ENCODE peak calls at places on chromosomes 16 and 17, in nine cellular contexts. I is substantia nigra; Z is body of pancreas; D is heart left ventricle; K is A549; U is dorsolateral prefrontal cortex; V is CD8-positive, alpha-beta memory T cell; S is breast epithelium; G is effector memory CD4-positive, alpha-beta T cell. J is an unnamed sample.

GRCh38 chr16:12898556-12898955 is 2.8 kb upstream of the SHISA9 start:
- DNase-seq in I (no peak), Z (no peak), D (no peak), K (no peak), U (no peak), V (no peak), S (no peak), G (no peak), J (no peak)

GRCh38 chr16:10577305-10578202 is 2.8 kb downstream of the EMP2 start:
- DNase-seq in I (no peak), Z (no peak), D (peak), K (no peak), U (no peak), V (no peak), S (no peak), G (no peak), J (no peak)

GRCh38 chr16:49793244-49793643 is 62.7 kb downstream of the ZNF423 start:
- DNase-seq in I (no peak), Z (no peak), D (no peak), K (no peak), U (no peak), V (no peak), S (no peak), G (no peak), J (no peak)

GRCh38 chr16:49158029-49158642 is 123.5 kb downstream of the CBLN1 start:
- DNase-seq in I (no peak), Z (no peak), D (peak), K (peak), U (no peak), V (no peak), S (no peak), G (no peak), J (no peak)

GRCh38 chr17:48127371-48128051 is 19.9 kb downstream of the SNX11 start:
- DNase-seq in I (peak), Z (no peak), D (no peak), K (peak), U (no peak), V (no peak), S (peak), G (no peak), J (no peak)

GRCh38 chr17:48486557-48486956 is 44.3 kb downstream of the HOXB1 start:
- DNase-seq in I (no peak), Z (no peak), D (no peak), K (peak), U (no peak), V (no peak), S (no peak), G (no peak), J (no peak)

GRCh38 chr17:73474370-73474988 is 162.7 kb upstream of the CDC42EP4 start:
- DNase-seq in I (no peak), Z (peak), D (peak), K (peak), U (no peak), V (no peak), S (no peak), G (no peak), J (peak)

GRCh38 chr16:81703177-81704155 is 75.6 kb upstream of the PLCG2 start:
- DNase-seq in I (no peak), Z (no peak), D (no peak), K (peak), U (peak), V (no peak), S (no peak), G (no peak), J (no peak)

GRCh38 chr17:75105269-75106080 is 4.3 kb upstream of the ARMC7 start:
- DNase-seq in I (no peak), Z (peak), D (no peak), K (peak), U (no peak), V (no peak), S (no peak), G (no peak), J (peak)

GRCh38 chr17:82240506-82241182 is 11.8 kb downstream of the SLC16A3 start:
- DNase-seq in I (no peak), Z (no peak), D (no peak), K (no peak), U (no peak), V (no peak), S (no peak), G (no peak), J (no peak)

GRCh38 chr16:69444873-69445517 is 20.6 kb downstream of the CYB5B start:
- DNase-seq in I (no peak), Z (no peak), D (no peak), K (no peak), U (no peak), V (no peak), S (no peak), G (no peak), J (no peak)

GRCh38 chr17:44210342-44211192 is 8.9 kb downstream of the UBTF start:
- DNase-seq in I (peak), Z (peak), D (peak), K (peak), U (peak), V (peak), S (peak), G (peak), J (peak)

GRCh38 chr17:65457635-65458257 is 103.7 kb downstream of the AXIN2 start:
- DNase-seq in I (no peak), Z (no peak), D (no peak), K (no peak), U (no peak), V (no peak), S (no peak), G (no peak), J (no peak)

GRCh38 chr16:49557070-49557446 is 183.5 kb downstream of the C16orf78 start:
- DNase-seq in I (no peak), Z (no peak), D (no peak), K (no peak), U (no peak), V (no peak), S (no peak), G (no peak), J (no peak)

GRCh38 chr17:67241719-67242341 is 3.2 kb downstream of the HELZ start:
- DNase-seq in I (no peak), Z (no peak), D (no peak), K (no peak), U (no peak), V (no peak), S (no peak), G (no peak), J (no peak)

GRCh38 chr16:14510939-14511797 is 118.9 kb downstream of the PARN start:
- DNase-seq in I (no peak), Z (no peak), D (no peak), K (peak), U (no peak), V (no peak), S (no peak), G (no peak), J (no peak)

GRCh38 chr17:13562271-13562800 is 39.4 kb downstream of the HS3ST3A1 start:
- DNase-seq in I (no peak), Z (no peak), D (no peak), K (peak), U (no peak), V (no peak), S (no peak), G (no peak), J (peak)

GRCh38 chr17:4898351-4898750 is 985 bp upstream of the C17orf107 start:
- DNase-seq in I (no peak), Z (peak), D (no peak), K (no peak), U (no peak), V (no peak), S (no peak), G (no peak), J (no peak)

GRCh38 chr17:74748279-74748528 is 224 bp upstream of the NHERF1 start:
- DNase-seq in I (no peak), Z (no peak), D (no peak), K (no peak), U (no peak), V (no peak), S (no peak), G (no peak), J (no peak)

GRCh38 chr16:854808-855410 is 54.4 kb upstream of the GNG13 start:
- DNase-seq in I (no peak), Z (no peak), D (no peak), K (no peak), U (no peak), V (no peak), S (no peak), G (no peak), J (no peak)

GRCh38 chr17:64081802-64082799 is 47.8 kb downstream of the ERN1 start:
- DNase-seq in I (no peak), Z (no peak), D (no peak), K (peak), U (no peak), V (peak), S (no peak), G (peak), J (no peak)

GRCh38 chr17:65754641-65755040 is 193.2 kb upstream of the AXIN2 start:
- DNase-seq in I (no peak), Z (no peak), D (no peak), K (no peak), U (no peak), V (no peak), S (no peak), G (no peak), J (no peak)

GRCh38 chr17:57387575-57387974 is 131.3 kb downstream of the MSI2 start:
- DNase-seq in I (no peak), Z (no peak), D (no peak), K (no peak), U (no peak), V (no peak), S (no peak), G (no peak), J (no peak)

GRCh38 chr17:21362331-21362931 is 13.7 kb upstream of the KCNJ12 start:
- DNase-seq in I (no peak), Z (no peak), D (no peak), K (no peak), U (no peak), V (no peak), S (no peak), G (no peak), J (no peak)

GRCh38 chr17:40340880-40341807 is 23.4 kb downstream of the GJD3 start:
- DNase-seq in I (no peak), Z (peak), D (peak), K (peak), U (peak), V (peak), S (peak), G (peak), J (peak)

GRCh38 chr17:41695954-41696720 is 7.5 kb downstream of the EIF1 start:
- DNase-seq in I (peak), Z (peak), D (peak), K (peak), U (no peak), V (peak), S (no peak), G (peak), J (peak)

GRCh38 chr17:37787055-37787720 is 42.3 kb upstream of the HNF1B start:
- DNase-seq in I (no peak), Z (peak), D (peak), K (peak), U (no peak), V (no peak), S (no peak), G (no peak), J (no peak)

GRCh38 chr17:68491381-68491849 is 20.8 kb upstream of the PRKAR1A start:
- DNase-seq in I (no peak), Z (peak), D (peak), K (no peak), U (no peak), V (no peak), S (no peak), G (no peak), J (peak)

GRCh38 chr17:72222971-72223370 is 102.2 kb downstream of the SOX9 start:
- DNase-seq in I (no peak), Z (no peak), D (no peak), K (no peak), U (no peak), V (no peak), S (no peak), G (no peak), J (no peak)

GRCh38 chr17:50514936-50515702 is 6.9 kb downstream of the MYCBPAP start:
- DNase-seq in I (no peak), Z (peak), D (no peak), K (no peak), U (no peak), V (no peak), S (peak), G (no peak), J (no peak)

GRCh38 chr17:72764632-72765041 is 327.9 kb downstream of the SLC39A11 start:
- DNase-seq in I (no peak), Z (no peak), D (no peak), K (no peak), U (no peak), V (no peak), S (no peak), G (no peak), J (no peak)

GRCh38 chr17:46190763-46191162 is 2.5 kb downstream of the KANSL1 start:
- DNase-seq in I (no peak), Z (no peak), D (no peak), K (no peak), U (no peak), V (no peak), S (no peak), G (no peak), J (no peak)

DNA sequence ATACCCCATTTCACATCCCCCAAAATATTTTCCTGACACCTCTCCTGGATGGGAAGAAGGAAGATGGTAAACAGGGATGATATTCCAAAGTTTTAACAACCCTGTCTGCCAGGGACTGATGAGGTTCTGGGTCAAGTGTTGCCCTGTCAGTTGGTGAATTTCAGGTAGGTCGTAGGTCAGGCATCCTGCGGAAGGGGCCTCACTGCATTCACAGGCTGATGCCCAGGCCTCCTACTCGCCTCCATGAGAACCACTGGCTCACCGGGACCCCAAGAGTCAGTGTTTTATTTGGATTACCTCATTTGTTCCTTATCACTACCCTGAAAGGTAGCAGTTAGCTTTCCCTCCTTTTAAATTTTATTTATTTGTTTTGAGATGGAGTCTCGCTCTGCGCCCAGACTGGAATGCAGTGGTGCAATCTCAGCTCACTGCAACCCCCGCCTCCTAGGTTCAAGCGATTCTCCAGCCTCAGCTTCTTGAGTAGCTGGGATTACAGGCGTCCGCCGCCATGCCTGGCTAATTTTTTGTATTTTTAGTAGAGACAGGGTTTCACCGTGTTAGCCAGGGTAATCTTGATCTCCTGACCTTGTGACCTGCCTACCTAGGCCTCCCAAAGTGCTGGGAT is 10.5 kb downstream of the ZBTB4 start:
- DNase-seq in I (no peak), Z (no peak), D (no peak), K (no peak), U (no peak), V (no peak), S (no peak), G (no peak), J (no peak)
- H3K27ac ChIP-seq in I (no peak), Z (no peak), D (peak), K (no peak), U (no peak), V (no peak), S (peak), G (no peak), J (no peak)

GRCh38 chr17:78780335-78780734 is 1.7 kb downstream of the CYTH1 start:
- DNase-seq in I (no peak), Z (no peak), D (no peak), K (no peak), U (no peak), V (no peak), S (no peak), G (no peak), J (no peak)
- H3K27ac ChIP-seq in I (peak), Z (peak), D (peak), K (peak), U (peak), V (peak), S (peak), G (peak), J (peak)

GRCh38 chr16:29730649-29731048 is 15.1 kb downstream of the C16orf54 start:
- DNase-seq in I (no peak), Z (no peak), D (no peak), K (no peak), U (no peak), V (no peak), S (no peak), G (no peak), J (no peak)

GRCh38 chr16:29729116-29729521 is 16.7 kb downstream of the C16orf54 start:
- DNase-seq in I (no peak), Z (no peak), D (no peak), K (peak), U (no peak), V (no peak), S (no peak), G (no peak), J (no peak)

GRCh38 chr16:29727452-29727851 is 18.3 kb downstream of the C16orf54 start:
- DNase-seq in I (no peak), Z (no peak), D (no peak), K (no peak), U (no peak), V (no peak), S (no peak), G (no peak), J (no peak)

GRCh38 chr16:29726845-29727379 is 18.9 kb downstream of the C16orf54 start:
- DNase-seq in I (no peak), Z (no peak), D (no peak), K (no peak), U (no peak), V (no peak), S (no peak), G (no peak), J (no peak)
- H3K27ac ChIP-seq in I (no peak), Z (no peak), D (no peak), K (no peak), U (no peak), V (no peak), S (no peak), G (no peak), J (no peak)

DNA sequence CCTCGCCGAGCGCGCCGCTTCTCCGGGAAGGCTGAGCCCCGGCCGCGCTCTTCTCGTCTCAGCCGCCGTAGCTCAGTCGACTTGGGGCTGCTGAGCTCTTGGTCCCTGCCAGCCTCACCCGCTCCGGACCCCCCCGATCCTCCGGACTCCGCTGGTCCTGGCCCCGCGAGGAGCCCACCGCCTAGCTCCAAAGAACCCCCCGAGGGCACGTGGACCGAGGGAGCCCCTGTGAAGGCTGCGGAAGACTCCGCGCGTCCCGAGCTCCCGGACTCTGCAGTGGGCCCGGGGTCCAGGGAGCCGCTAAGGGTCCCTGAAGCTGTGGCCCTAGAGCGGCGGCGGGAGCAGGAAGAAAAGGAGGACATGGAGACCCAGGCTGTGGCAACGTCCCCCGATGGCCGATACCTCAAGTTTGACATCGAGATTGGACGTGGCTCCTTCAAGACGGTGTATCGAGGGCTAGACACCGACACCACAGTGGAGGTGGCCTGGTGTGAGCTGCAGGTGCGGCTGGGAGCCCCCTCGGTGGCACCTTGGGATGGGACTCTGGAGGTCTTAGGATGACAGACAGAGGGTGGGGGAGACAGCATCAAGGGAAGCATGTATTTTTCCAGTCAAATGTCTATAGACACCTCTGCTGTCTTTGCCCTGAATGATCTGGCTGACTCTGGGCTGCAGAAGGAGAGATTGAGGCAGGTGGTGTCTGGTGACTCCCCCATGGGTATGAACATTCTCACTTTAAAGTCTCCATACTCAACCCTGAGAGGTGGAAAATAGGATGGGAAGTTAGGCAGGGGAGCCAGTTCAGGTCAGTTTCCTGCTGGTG is 617 bp downstream of the WNK4 start:
- DNase-seq in I (no peak), Z (no peak), D (no peak), K (no peak), U (no peak), V (no peak), S (no peak), G (no peak), J (no peak)
- H3K27ac ChIP-seq in I (no peak), Z (no peak), D (no peak), K (peak), U (no peak), V (peak), S (no peak), G (no peak), J (no peak)

GRCh38 chr16:57044931-57045693 is 47.3 kb upstream of the CPNE2 start:
- DNase-seq in I (no peak), Z (no peak), D (no peak), K (no peak), U (no peak), V (no peak), S (no peak), G (no peak), J (no peak)
- H3K27ac ChIP-seq in I (no peak), Z (no peak), D (no peak), K (no peak), U (no peak), V (no peak), S (no peak), G (no peak), J (no peak)

GRCh38 chr16:85188822-85189672 is 76.8 kb upstream of the CIBAR2 start:
- DNase-seq in I (no peak), Z (no peak), D (no peak), K (no peak), U (no peak), V (no peak), S (no peak), G (no peak), J (no peak)
- H3K27ac ChIP-seq in I (no peak), Z (no peak), D (no peak), K (no peak), U (no peak), V (peak), S (no peak), G (no peak), J (no peak)

DNA sequence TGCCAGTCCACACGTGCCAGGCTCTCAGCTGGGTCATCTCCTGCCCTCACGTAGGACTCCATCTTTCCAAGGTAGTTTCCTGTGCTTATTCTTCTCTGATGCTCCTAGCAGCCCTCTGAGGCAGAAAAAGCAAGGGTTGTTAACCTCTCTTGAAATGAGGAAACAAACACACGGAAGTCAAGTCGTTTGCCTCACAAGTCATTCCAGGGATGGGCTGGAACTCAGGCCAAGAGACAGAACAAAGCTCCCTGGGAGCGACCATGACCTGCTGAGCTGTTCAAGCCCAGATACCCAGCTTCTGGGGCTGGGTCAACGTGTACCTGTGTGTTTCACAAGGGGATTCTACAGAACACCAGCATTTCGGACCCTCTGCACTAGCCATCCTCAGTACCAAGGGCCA is 28.2 kb downstream of the SRL start:
- DNase-seq in I (no peak), Z (no peak), D (no peak), K (no peak), U (no peak), V (no peak), S (peak), G (no peak), J (no peak)
- H3K27ac ChIP-seq in I (no peak), Z (no peak), D (peak), K (peak), U (no peak), V (no peak), S (peak), G (no peak), J (peak)

DNA sequence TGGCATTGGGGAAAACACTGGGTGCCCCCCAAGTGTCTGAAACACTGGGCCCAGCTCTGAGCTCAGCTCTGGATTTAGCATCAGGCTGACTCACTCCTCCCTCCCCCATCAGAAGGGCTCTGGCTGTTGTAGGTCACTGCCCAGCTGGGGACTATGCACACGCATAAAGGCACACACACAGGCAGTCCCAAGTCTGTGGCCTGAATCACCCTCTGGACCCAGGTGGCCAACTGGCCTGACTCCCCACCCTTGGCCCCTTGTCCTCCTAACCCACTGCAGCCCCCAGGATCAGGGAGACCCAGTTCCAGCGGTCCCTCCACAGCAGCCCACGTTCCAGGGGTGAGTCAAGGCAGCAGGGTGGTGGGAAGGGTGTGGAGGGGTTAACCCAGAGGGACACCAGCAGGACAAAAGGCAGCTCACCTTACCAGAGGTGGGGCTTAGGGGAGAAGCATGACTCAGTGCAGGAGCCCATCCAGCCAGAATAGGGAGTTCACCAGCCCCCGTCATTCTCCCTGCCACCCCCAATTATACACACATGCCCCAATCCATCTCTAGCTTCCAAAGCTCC is 47.0 kb downstream of the MYO18A start:
- DNase-seq in I (no peak), Z (no peak), D (peak), K (peak), U (no peak), V (no peak), S (no peak), G (no peak), J (no peak)
- H3K27ac ChIP-seq in I (peak), Z (no peak), D (peak), K (peak), U (peak), V (no peak), S (no peak), G (no peak), J (peak)